ENCODE peak calls at places on chromosomes 1 and 21, in six cellular contexts. H, O, T, L, W and A are unnamed samples. For H3K9me3, the result is how much of the 10 kb centered on the place peaks cover.

GRCh38 chr1:227816750-227817446 is 1.4 kb downstream of the PRSS38 start:
- DNase-seq in H (no peak), O (no peak), T (no peak), L (no peak), W (no peak), A (no peak)

GRCh38 chr1:67489643-67490042 is 59.4 kb upstream of the SERBP1 start:
- DNase-seq in H (no peak), O (no peak), T (no peak), L (no peak), W (peak), A (no peak)

GRCh38 chr1:205976036-205976435 is 27.2 kb downstream of the RAB7B start:
- DNase-seq in H (no peak), O (no peak), T (no peak), L (no peak), W (no peak), A (no peak)

GRCh38 chr1:40059292-40059959 is 18.9 kb downstream of the CAP1 start:
- DNase-seq in H (no peak), O (no peak), T (no peak), L (no peak), W (peak), A (no peak)

GRCh38 chr1:9004731-9005708 is 21.2 kb downstream of the SLC2A7 start:
- DNase-seq in H (peak), O (peak), T (peak), L (peak), W (peak), A (peak)

GRCh38 chr1:162386292-162387225 is 5.0 kb downstream of the C1orf226 start:
- DNase-seq in H (no peak), O (no peak), T (no peak), L (no peak), W (no peak), A (no peak)

GRCh38 chr1:183262628-183263220 is 76.7 kb downstream of the LAMC2 start:
- DNase-seq in H (no peak), O (no peak), T (no peak), L (no peak), W (no peak), A (no peak)

GRCh38 chr21:44401386-44402160 is 48.2 kb downstream of the TRPM2 start:
- DNase-seq in H (no peak), O (no peak), T (no peak), L (no peak), W (no peak), A (no peak)

GRCh38 chr1:222754386-222755139 is 17.6 kb downstream of the FAM177B start:
- DNase-seq in H (peak), O (no peak), T (peak), L (no peak), W (peak), A (no peak)

GRCh38 chr1:45868861-45869260 is 65.4 kb downstream of the MAST2 start:
- DNase-seq in H (no peak), O (no peak), T (no peak), L (no peak), W (no peak), A (no peak)

GRCh38 chr1:162248854-162249535 is 127.7 kb downstream of the SPATA46 start:
- DNase-seq in H (no peak), O (no peak), T (no peak), L (no peak), W (no peak), A (no peak)

GRCh38 chr21:28213221-28213620 is 779.5 kb downstream of the LTN1 start:
- DNase-seq in H (no peak), O (no peak), T (no peak), L (no peak), W (no peak), A (no peak)

GRCh38 chr1:97070366-97070765 is 348.8 kb downstream of the PTBP2 start:
- DNase-seq in H (no peak), O (no peak), T (no peak), L (no peak), W (peak), A (no peak)

GRCh38 chr1:217333939-217334338 is 297.0 kb downstream of the GPATCH2 start:
- DNase-seq in H (peak), O (peak), T (no peak), L (no peak), W (peak), A (no peak)

GRCh38 chr1:240693844-240694243 is 81.9 kb upstream of the GREM2 start:
- DNase-seq in H (no peak), O (no peak), T (no peak), L (no peak), W (no peak), A (no peak)

GRCh38 chr1:116228501-116228900 is 117.3 kb downstream of the MAB21L3 start:
- DNase-seq in H (no peak), O (no peak), T (no peak), L (no peak), W (no peak), A (no peak)

GRCh38 chr1:160972939-160973338 is 18.3 kb upstream of the ITLN2 start:
- DNase-seq in H (no peak), O (no peak), T (no peak), L (no peak), W (no peak), A (no peak)

GRCh38 chr1:16921391-16922185 is at the start of gene CROCC:
- DNase-seq in H (no peak), O (no peak), T (no peak), L (no peak), W (no peak), A (no peak)

GRCh38 chr1:158952416-158952815 is 21.1 kb downstream of the PYHIN1 start:
- DNase-seq in H (no peak), O (no peak), T (no peak), L (no peak), W (no peak), A (no peak)

GRCh38 chr1:150555971-150556865 is 7.0 kb downstream of the ADAMTSL4 start:
- DNase-seq in H (no peak), O (no peak), T (no peak), L (no peak), W (no peak), A (no peak)

GRCh38 chr1:55938376-55938850 is 641.0 kb downstream of the PLPP3 start:
- DNase-seq in H (no peak), O (no peak), T (no peak), L (no peak), W (no peak), A (no peak)

GRCh38 chr1:50846224-50846839 is 113.7 kb downstream of the FAF1 start:
- DNase-seq in H (no peak), O (no peak), T (no peak), L (no peak), W (no peak), A (no peak)

GRCh38 chr1:243742814-243743213 is 107.2 kb downstream of the AKT3 start:
- DNase-seq in H (no peak), O (no peak), T (no peak), L (no peak), W (peak), A (no peak)

GRCh38 chr1:177732178-177732577 is 237.7 kb downstream of the SEC16B start:
- DNase-seq in H (no peak), O (no peak), T (no peak), L (no peak), W (no peak), A (no peak)

DNA sequence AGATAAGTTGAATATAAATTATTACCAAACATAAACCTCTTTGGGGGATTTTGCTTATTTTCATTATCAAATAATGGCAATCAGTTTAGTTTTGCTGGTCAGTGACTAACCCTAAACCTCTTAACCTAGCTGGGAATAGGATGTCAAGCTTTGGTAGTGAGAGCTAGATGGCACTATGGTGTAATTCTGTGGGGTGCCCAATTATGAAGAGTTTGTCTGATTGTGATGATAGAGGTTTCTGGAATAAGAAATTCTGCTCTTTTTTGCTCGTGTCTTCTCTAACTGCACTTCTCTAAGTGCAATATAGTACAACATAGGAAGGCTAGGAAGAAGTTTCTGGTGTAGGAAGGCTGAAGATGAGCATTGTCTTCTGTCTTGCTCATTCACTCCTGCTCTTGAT is 59.8 kb downstream of the XCL1 start:
- DNase-seq in H (no peak), O (no peak), T (no peak), L (no peak), W (no peak), A (no peak)
- H3K9me3 ChIP-seq in H (under half), O (under half), T (under half), L (under half), W (under half), A (under half)

GRCh38 chr1:152796421-152796820 is at the start of gene LCE1D:
- DNase-seq in H (no peak), O (no peak), T (no peak), L (no peak), W (no peak), A (no peak)
- H3K9me3 ChIP-seq in H (under half), O (under half), T (under half), L (under half), W (under half), A (under half)

DNA sequence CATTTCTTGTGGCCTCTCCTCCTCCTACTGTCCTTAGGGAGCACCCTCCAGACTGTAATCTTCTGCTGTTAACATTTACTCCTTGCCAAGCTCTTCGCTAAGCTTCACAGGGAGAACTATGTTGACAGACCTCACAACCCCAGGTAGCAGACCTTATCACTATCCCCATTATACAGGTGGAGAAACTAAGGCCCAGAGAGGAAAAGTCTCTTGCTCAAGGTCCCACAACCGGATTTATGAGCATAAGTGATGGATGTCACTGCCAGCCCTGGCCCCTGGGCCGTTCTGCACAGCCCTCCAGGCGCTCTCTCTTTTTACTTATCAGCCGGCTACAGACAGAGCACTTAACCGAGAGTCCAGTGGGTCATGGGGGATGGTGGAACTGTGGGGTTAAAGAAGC is 18.1 kb downstream of the LYPD8 start:
- DNase-seq in H (no peak), O (no peak), T (no peak), L (no peak), W (no peak), A (no peak)
- H3K9me3 ChIP-seq in H (under half), O (under half), T (under half), L (under half), W (under half), A (under half)

DNA sequence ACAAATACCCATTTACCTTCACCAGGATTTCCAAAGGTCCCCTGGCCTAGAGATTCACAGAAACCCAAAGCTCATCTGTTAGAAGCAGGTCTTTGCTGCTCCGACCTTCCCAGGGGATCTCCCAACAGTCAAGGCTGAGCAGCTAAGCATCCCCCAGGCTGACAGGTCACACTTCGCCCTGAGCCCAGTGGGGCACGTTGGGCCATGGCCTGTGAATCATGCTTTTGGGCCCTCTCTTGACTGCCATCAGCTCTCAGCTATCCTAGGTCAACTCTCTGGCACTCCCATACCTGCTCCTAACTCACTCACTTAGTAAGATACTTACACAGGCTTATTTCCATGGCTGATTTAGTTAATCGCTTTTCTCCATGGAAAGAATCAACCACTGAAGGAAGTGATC is 157.7 kb downstream of the DSCAM start:
- DNase-seq in H (no peak), O (no peak), T (no peak), L (no peak), W (no peak), A (no peak)
- H3K9me3 ChIP-seq in H (under half), O (under half), T (under half), L (under half), W (under half), A (under half)

GRCh38 chr1:2944705-2945104 is 76.6 kb upstream of the ACTRT2 start:
- DNase-seq in H (no peak), O (no peak), T (no peak), L (no peak), W (no peak), A (no peak)

GRCh38 chr1:2941907-2942306 is 79.4 kb upstream of the ACTRT2 start:
- DNase-seq in H (no peak), O (no peak), T (no peak), L (no peak), W (no peak), A (no peak)

GRCh38 chr1:2945821-2946231 is 75.4 kb upstream of the ACTRT2 start:
- DNase-seq in H (no peak), O (no peak), T (no peak), L (no peak), W (no peak), A (no peak)

GRCh38 chr1:2942410-2942809 is 78.9 kb upstream of the ACTRT2 start:
- DNase-seq in H (no peak), O (no peak), T (no peak), L (no peak), W (no peak), A (no peak)

GRCh38 chr1:2943686-2944260 is 77.5 kb upstream of the ACTRT2 start:
- DNase-seq in H (no peak), O (no peak), T (no peak), L (no peak), W (no peak), A (no peak)
- H3K9me3 ChIP-seq in H (under half), O (under half), T (under half), L (under half), W (half or more), A (under half)

DNA sequence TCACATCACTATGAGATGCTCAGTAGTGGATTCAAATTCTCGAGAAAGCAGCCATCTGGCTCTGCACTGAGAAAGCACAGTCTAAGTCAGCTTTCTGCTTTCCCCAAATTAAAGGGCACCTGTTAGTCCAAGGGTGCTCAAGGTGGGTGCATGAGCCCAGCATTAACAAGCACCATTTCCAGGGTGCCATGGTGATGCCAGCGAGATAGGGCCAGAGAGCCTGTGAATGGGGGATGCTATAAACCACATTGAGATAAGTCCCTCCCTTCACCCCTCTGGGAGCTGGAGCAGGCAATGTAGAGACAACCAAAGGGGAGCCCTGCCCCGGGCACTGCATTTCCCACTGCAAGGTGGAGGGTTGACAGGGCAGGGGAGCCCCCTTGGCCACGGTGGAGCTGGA is 568.2 kb downstream of the AJAP1 start:
- DNase-seq in H (no peak), O (no peak), T (no peak), L (no peak), W (no peak), A (no peak)
- H3K9me3 ChIP-seq in H (under half), O (under half), T (under half), L (under half), W (under half), A (under half)